ENCODE peak calls at places on chromosomes 2 and 18, in six cellular contexts. B is heart left ventricle, C is psoas muscle, I is AG04450, V is neural progenitor cell, R is left lung. L is an unnamed sample.

GRCh38 chr2:228039752-228040534 is 141.5 kb downstream of the SPHKAP start:
- DNase-seq in B (no peak), C (no peak), I (no peak), V (peak; percentile 58), R (no peak), L (peak; percentile 32)

GRCh38 chr2:168589236-168589635 is 133.2 kb downstream of the CERS6 start:
- DNase-seq in B (no peak), C (no peak), I (no peak), V (no peak), R (no peak), L (no peak)

GRCh38 chr2:36919041-36919837 is 47.1 kb downstream of the STRN start:
- DNase-seq in B (no peak), C (no peak), I (no peak), V (peak; percentile 2), R (no peak), L (peak; percentile 6)

GRCh38 chr2:27369471-27370025 is 590 bp downstream of the EIF2B4 start:
- DNase-seq in B (no peak), C (no peak), I (no peak), V (no peak), R (no peak), L (peak; percentile 60)

GRCh38 chr2:85797959-85798358 is 44.2 kb downstream of the ATOH8 start:
- DNase-seq in B (no peak), C (no peak), I (no peak), V (peak; percentile 74), R (no peak), L (peak; percentile 10)

GRCh38 chr2:135667045-135667444 is 74.6 kb upstream of the UBXN4 start:
- DNase-seq in B (no peak), C (no peak), I (no peak), V (no peak), R (no peak), L (no peak)

GRCh38 chr2:8248623-8248957 is 433.3 kb upstream of the ID2 start:
- DNase-seq in B (no peak), C (no peak), I (no peak), V (no peak), R (no peak), L (no peak)

GRCh38 chr18:63951302-63951705 is 2.2 kb downstream of the HMSD start:
- DNase-seq in B (no peak), C (no peak), I (no peak), V (no peak), R (no peak), L (peak; percentile 40)

GRCh38 chr2:213703699-213704098 is 419.4 kb downstream of the SPAG16 start:
- DNase-seq in B (no peak), C (no peak), I (no peak), V (no peak), R (no peak), L (no peak)

GRCh38 chr18:68791801-68792200 is 6.1 kb upstream of the CCDC102B start:
- DNase-seq in B (no peak), C (no peak), I (no peak), V (no peak), R (no peak), L (no peak)

GRCh38 chr18:2380101-2380500 is 191.2 kb downstream of the METTL4 start:
- DNase-seq in B (no peak), C (no peak), I (no peak), V (no peak), R (no peak), L (no peak)

GRCh38 chr2:152134488-152135280 is 35.8 kb upstream of the CACNB4 start:
- DNase-seq in B (no peak), C (no peak), I (no peak), V (no peak), R (no peak), L (peak; percentile 4)

GRCh38 chr18:70243545-70243944 is 38.1 kb upstream of the RTTN start:
- DNase-seq in B (no peak), C (no peak), I (no peak), V (peak; percentile 17), R (no peak), L (peak; percentile 16)

GRCh38 chr18:21682276-21683051 is 22.1 kb downstream of the ABHD3 start:
- DNase-seq in B (no peak), C (no peak), I (peak; percentile 8), V (peak; percentile 68), R (no peak), L (peak; percentile 77)

GRCh38 chr2:190837417-190837816 is 43.2 kb upstream of the GLS start:
- DNase-seq in B (no peak), C (no peak), I (no peak), V (no peak), R (no peak), L (peak; percentile 53)

GRCh38 chr18:12841070-12841469 is 43.0 kb downstream of the PTPN2 start:
- DNase-seq in B (no peak), C (no peak), I (no peak), V (no peak), R (no peak), L (peak; percentile 41)

GRCh38 chr18:74493689-74494088 is 2.5 kb upstream of the CNDP2 start:
- DNase-seq in B (no peak), C (no peak), I (peak; percentile 20), V (peak; percentile 72), R (no peak), L (peak; percentile 86)

GRCh38 chr2:203631068-203631757 is 75.2 kb upstream of the CD28 start:
- DNase-seq in B (no peak), C (no peak), I (no peak), V (no peak), R (no peak), L (no peak)

GRCh38 chr2:218395826-218396687 is 3.6 kb upstream of the CTDSP1 start:
- DNase-seq in B (peak; percentile 98), C (peak; percentile 98), I (peak; percentile 94), V (peak; percentile 98), R (peak; percentile 98), L (peak; percentile 95)

GRCh38 chr2:230721712-230722111 is 9.1 kb downstream of the CAB39 start:
- DNase-seq in B (no peak), C (no peak), I (no peak), V (no peak), R (no peak), L (peak; percentile 58)

GRCh38 chr2:55585451-55586079 is 31.9 kb downstream of the PPP4R3B start:
- DNase-seq in B (no peak), C (no peak), I (peak; percentile 13), V (no peak), R (no peak), L (peak; percentile 27)

GRCh38 chr2:88671786-88672427 is 19.6 kb upstream of the RPIA start:
- DNase-seq in B (no peak), C (no peak), I (no peak), V (peak; percentile 38), R (no peak), L (peak; percentile 73)

GRCh38 chr2:98849113-98849512 is 86.9 kb downstream of the CRACDL start:
- DNase-seq in B (no peak), C (no peak), I (no peak), V (no peak), R (no peak), L (peak; percentile 9)

GRCh38 chr2:108835038-108835437 is 48.5 kb downstream of the CCDC138 start:
- DNase-seq in B (no peak), C (no peak), I (no peak), V (no peak), R (no peak), L (no peak)

GRCh38 chr2:31004252-31004651 is 134.0 kb downstream of the GALNT14 start:
- DNase-seq in B (no peak), C (no peak), I (no peak), V (no peak), R (no peak), L (peak; percentile 13)

GRCh38 chr2:60925994-60926750 is 44.8 kb downstream of the REL start:
- DNase-seq in B (no peak), C (no peak), I (peak; percentile 26), V (no peak), R (no peak), L (peak; percentile 41)

GRCh38 chr18:22286576-22286975 is 117.2 kb downstream of the GATA6 start:
- DNase-seq in B (no peak), C (no peak), I (no peak), V (no peak), R (no peak), L (peak; percentile 87)

GRCh38 chr2:126835261-126835660 is 63.4 kb upstream of the TEX51 start:
- DNase-seq in B (no peak), C (no peak), I (no peak), V (no peak), R (no peak), L (no peak)

GRCh38 chr18:55780591-55781071 is 192.6 kb upstream of the TCF4 start:
- DNase-seq in B (no peak), C (no peak), I (no peak), V (no peak), R (no peak), L (peak; percentile 35)

GRCh38 chr2:240018071-240018750 is 6.9 kb downstream of the NDUFA10 start:
- DNase-seq in B (no peak), C (no peak), I (no peak), V (no peak), R (no peak), L (no peak)

GRCh38 chr2:240014327-240014726 is 10.8 kb downstream of the NDUFA10 start:
- DNase-seq in B (no peak), C (no peak), I (no peak), V (no peak), R (no peak), L (no peak)

GRCh38 chr2:240013343-240013742 is 11.8 kb downstream of the NDUFA10 start:
- DNase-seq in B (no peak), C (no peak), I (no peak), V (no peak), R (no peak), L (peak; percentile 37)
- TF ChIP-seq CTCF in B (no peak), C (no peak), I (peak; percentile 50), V (peak; percentile 16), R (peak; percentile 16), L (peak; percentile 39)

GRCh38 chr2:232988444-232988843 is 24.6 kb downstream of the NGEF start:
- DNase-seq in B (no peak), C (no peak), I (peak; percentile 89), V (no peak), R (no peak), L (peak; percentile 97)
- H3K4me3 ChIP-seq in B (no peak overlapping the region), C (no peak overlapping the region), I (peak overlapping the region; percentile 39), V (no peak overlapping the region), R (no peak overlapping the region), L (no peak overlapping the region)

GRCh38 chr2:106864051-106864450 is 21.9 kb downstream of the ST6GAL2 start:
- DNase-seq in B (no peak), C (no peak), I (no peak), V (no peak), R (no peak), L (no peak)

GRCh38 chr2:106859498-106859897 is 26.5 kb downstream of the ST6GAL2 start:
- DNase-seq in B (no peak), C (no peak), I (no peak), V (no peak), R (no peak), L (no peak)

GRCh38 chr2:106867231-106867943 is 18.6 kb downstream of the ST6GAL2 start:
- DNase-seq in B (no peak), C (no peak), I (no peak), V (peak; percentile 54), R (no peak), L (no peak)

GRCh38 chr2:106866636-106867035 is 19.3 kb downstream of the ST6GAL2 start:
- DNase-seq in B (no peak), C (no peak), I (no peak), V (no peak), R (no peak), L (no peak)

GRCh38 chr2:106863387-106863786 is 22.6 kb downstream of the ST6GAL2 start:
- DNase-seq in B (no peak), C (no peak), I (no peak), V (peak; percentile 20), R (no peak), L (peak; percentile 1)
- TF ChIP-seq CTCF in B (no peak), C (peak; percentile 7), I (peak; percentile 14), V (peak; percentile 49), R (no peak), L (no peak)

GRCh38 chr2:232955856-232956255 is 57.2 kb downstream of the NGEF start:
- DNase-seq in B (no peak), C (no peak), I (no peak), V (no peak), R (no peak), L (no peak)
- H3K4me3 ChIP-seq in B (no peak overlapping the region), C (no peak overlapping the region), I (no peak overlapping the region), V (no peak overlapping the region), R (no peak overlapping the region), L (no peak overlapping the region)

L was measured in epithelial cell of esophagus.